ENCODE peak calls at places on chromosomes 7 and 10, in six cellular contexts. M, D, S, T, J and H are unnamed samples.

GRCh38 chr7:36116347-36117200 is 36.5 kb upstream of the EEPD1 start:
- DNase-seq in M (no peak), D (no peak), S (no peak), T (peak), J (peak), H (no peak)

GRCh38 chr10:19791032-19791431 is 25.2 kb upstream of the PLXDC2 start:
- DNase-seq in M (no peak), D (no peak), S (no peak), T (no peak), J (no peak), H (no peak)

GRCh38 chr7:5636914-5637313 is 144.5 kb downstream of the RNF216 start:
- DNase-seq in M (no peak), D (peak), S (peak), T (no peak), J (no peak), H (no peak)

GRCh38 chr7:37248396-37248836 is 200.2 kb downstream of the ELMO1 start:
- DNase-seq in M (no peak), D (peak), S (no peak), T (no peak), J (no peak), H (no peak)

GRCh38 chr7:27424749-27425148 is 182.1 kb downstream of the EVX1 start:
- DNase-seq in M (peak), D (no peak), S (no peak), T (no peak), J (no peak), H (no peak)

GRCh38 chr7:130352335-130353074 is 7.9 kb downstream of the CPA5 start:
- DNase-seq in M (peak), D (no peak), S (no peak), T (no peak), J (no peak), H (no peak)

GRCh38 chr7:99707096-99707495 is 27.3 kb upstream of the CYP3A5 start:
- DNase-seq in M (peak), D (no peak), S (no peak), T (no peak), J (no peak), H (no peak)

GRCh38 chr10:130409346-130409745 is 273.2 kb downstream of the GLRX3 start:
- DNase-seq in M (no peak), D (no peak), S (no peak), T (no peak), J (no peak), H (no peak)

GRCh38 chr10:58892039-58892665 is 284.3 kb upstream of the PHYHIPL start:
- DNase-seq in M (no peak), D (no peak), S (no peak), T (no peak), J (no peak), H (no peak)

GRCh38 chr10:77702166-77702565 is 64.6 kb upstream of the KCNMA1 start:
- DNase-seq in M (no peak), D (no peak), S (no peak), T (no peak), J (no peak), H (no peak)

GRCh38 chr10:97632949-97633884 is at the start of gene MORN4:
- DNase-seq in M (peak), D (peak), S (peak), T (peak), J (peak), H (peak)

GRCh38 chr10:103507235-103508191 is 14.0 kb downstream of the NEURL1 start:
- DNase-seq in M (peak), D (peak), S (no peak), T (no peak), J (no peak), H (no peak)

GRCh38 chr7:123871998-123872867 is 27.3 kb downstream of the HYAL4 start:
- DNase-seq in M (peak), D (peak), S (peak), T (peak), J (peak), H (peak)

GRCh38 chr10:58362026-58362799 is 23.0 kb upstream of the TFAM start:
- DNase-seq in M (no peak), D (no peak), S (no peak), T (no peak), J (no peak), H (no peak)

GRCh38 chr10:128594688-128595087 is 468.5 kb upstream of the MKI67 start:
- DNase-seq in M (no peak), D (no peak), S (no peak), T (no peak), J (no peak), H (no peak)

GRCh38 chr7:22499044-22499443 is 944 bp downstream of the STEAP1B start:
- DNase-seq in M (no peak), D (no peak), S (no peak), T (no peak), J (no peak), H (no peak)

GRCh38 chr10:7185367-7185690 is 225.5 kb downstream of the SFMBT2 start:
- DNase-seq in M (no peak), D (no peak), S (no peak), T (no peak), J (no peak), H (no peak)

GRCh38 chr7:22441157-22441556 is 58.8 kb downstream of the STEAP1B start:
- DNase-seq in M (peak), D (no peak), S (no peak), T (no peak), J (no peak), H (no peak)